ENCODE peak calls at places on chromosomes 3 and 15, in five cellular contexts. Y is A172; U is stimulated activated CD4-positive, alpha-beta T cell treated with anti-CD3 and anti-CD28 coated beads, Interleukin-2, amount 100 ng/mL, for 48 hours; S is activated T-helper 1 cell treated with Interleukin-2 at 50 U/mL for 16 hours; H is HFF-Myc. M is an unnamed sample.

GRCh38 chr3:117645561-117646242 is 936.1 kb downstream of the TUSC7 start:
- DNase-seq in U (no peak), Y (no peak), S (no peak), H (no peak), M (no peak)

GRCh38 chr15:50558012-50558411 is 11.5 kb upstream of the USP50 start:
- DNase-seq in S (no peak), H (no peak), Y (no peak), U (no peak), M (no peak)

GRCh38 chr15:40338921-40339620 is 1.7 kb downstream of the CCDC9B start:
- DNase-seq in S (no peak), H (no peak), U (no peak), Y (peak), M (peak)

GRCh38 chr3:155462672-155463071 is 169.2 kb upstream of the STRIT1 start:
- DNase-seq in S (no peak), Y (no peak), H (no peak), U (no peak), M (no peak)

GRCh38 chr3:194468086-194468485 is 18.7 kb downstream of the ATP13A3 start:
- DNase-seq in H (no peak), Y (no peak), S (no peak), U (no peak), M (no peak)

GRCh38 chr3:136186330-136186729 is 9.8 kb downstream of the MSL2 start:
- DNase-seq in Y (no peak), U (no peak), S (peak), H (no peak), M (no peak)

GRCh38 chr3:184591789-184592188 is 30.2 kb downstream of the EPHB3 start:
- DNase-seq in U (no peak), Y (no peak), S (no peak), H (no peak), M (no peak)

GRCh38 chr15:28896944-28897343 is 11.2 kb downstream of the APBA2 start:
- DNase-seq in H (peak), U (no peak), Y (peak), S (no peak), M (no peak)

GRCh38 chr3:71226565-71227281 is 356.8 kb downstream of the FOXP1 start:
- DNase-seq in S (peak), U (peak), H (no peak), Y (peak), M (no peak)

GRCh38 chr3:13145131-13145825 is 72.0 kb upstream of the IQSEC1 start:
- DNase-seq in U (no peak), S (no peak), H (no peak), Y (no peak), M (no peak)

GRCh38 chr15:49082960-49083359 is 36.7 kb upstream of the SECISBP2L start:
- DNase-seq in S (no peak), U (no peak), H (peak), Y (no peak), M (peak)

GRCh38 chr3:146953523-146954125 is 348.5 kb upstream of the PLSCR5 start:
- DNase-seq in Y (no peak), S (no peak), H (no peak), U (no peak), M (no peak)

GRCh38 chr3:181610973-181611265 is 100.8 kb upstream of the SOX2 start:
- DNase-seq in H (no peak), S (no peak), U (no peak), Y (no peak), M (no peak)

GRCh38 chr3:56019490-56019889 is 448.8 kb downstream of the ERC2 start:
- DNase-seq in U (no peak), S (no peak), Y (no peak), H (no peak), M (no peak)

GRCh38 chr3:184386047-184386806 is 6.4 kb downstream of the CHRD start:
- DNase-seq in S (no peak), Y (no peak), H (no peak), U (no peak), M (no peak)

GRCh38 chr15:83571820-83572707 is 81.9 kb upstream of the ADAMTSL3 start:
- DNase-seq in U (no peak), H (peak), S (no peak), Y (peak), M (peak)

GRCh38 chr15:25245801-25246622 is 192.8 kb downstream of the UBE3A start:
- DNase-seq in Y (no peak), H (no peak), S (no peak), U (no peak), M (no peak)

GRCh38 chr3:10552631-10552943 is 47.2 kb upstream of the ATP2B2 start:
- DNase-seq in H (no peak), U (peak), Y (peak), S (no peak), M (no peak)

GRCh38 chr15:69075467-69075866 is 61.0 kb downstream of the NOX5 start:
- DNase-seq in H (no peak), U (no peak), Y (no peak), S (no peak), M (no peak)